ENCODE peak calls at places on chromosome 10, in seven cellular contexts. L is H1, I is mesendoderm, Y is neuronal stem cell, E is H9, S is mesenchymal stem cell, W is trophoblast cell. V is an unnamed sample.

GRCh38 chr10:36224431-36224985 is 582.4 kb upstream of the FZD8 start:
- DNase-seq in L (no peak), I (no peak), Y (no peak), E (no peak), S (peak; percentile 82), W (no peak), V (peak; percentile 19)

GRCh38 chr10:27742926-27743735 is 2.5 kb downstream of the MKX start:
- DNase-seq in L (peak; percentile 82), I (peak; percentile 63), Y (no peak), E (peak; percentile 74), S (peak; percentile 35), W (peak; percentile 7), V (no peak)

GRCh38 chr10:33772370-33773331 is 438.2 kb upstream of the NRP1 start:
- DNase-seq in L (no peak), I (peak; percentile 42), Y (peak; percentile 39), E (peak; percentile 62), S (peak; percentile 7), W (no peak), V (no peak)

GRCh38 chr10:111117528-111118277 is 40.9 kb downstream of the ADRA2A start:
- DNase-seq in L (no peak), I (no peak), Y (no peak), E (peak; percentile 15), S (no peak), W (no peak), V (no peak)

GRCh38 chr10:83089335-83089734 is 1050.0 kb upstream of the GHITM start:
- DNase-seq in L (no peak), I (no peak), Y (no peak), E (no peak), S (no peak), W (no peak), V (no peak)

GRCh38 chr10:29329420-29329819 is 40.5 kb downstream of the LYZL1 start:
- DNase-seq in L (no peak), I (no peak), Y (no peak), E (no peak), S (peak; percentile 29), W (no peak), V (peak; percentile 20)

GRCh38 chr10:46520941-46521340 is 35.5 kb downstream of the GPRIN2 start:
- DNase-seq in L (peak; percentile 43), I (no peak), Y (no peak), E (no peak), S (no peak), W (no peak), V (peak; percentile 62)

GRCh38 chr10:89404082-89404481 is 10.3 kb upstream of the IFIT5 start:
- DNase-seq in L (peak; percentile 8), I (no peak), Y (no peak), E (no peak), S (no peak), W (no peak), V (peak; percentile 12)

GRCh38 chr10:80526742-80527141 is 11.0 kb upstream of the SH2D4B start:
- DNase-seq in L (no peak), I (no peak), Y (no peak), E (no peak), S (no peak), W (no peak), V (no peak)

GRCh38 chr10:37765216-37765615 is 92.2 kb downstream of the ZNF248 start:
- DNase-seq in L (no peak), I (no peak), Y (no peak), E (no peak), S (no peak), W (no peak), V (no peak)

GRCh38 chr10:100104300-100104699 is 22.6 kb upstream of the CPN1 start:
- DNase-seq in L (no peak), I (no peak), Y (no peak), E (no peak), S (no peak), W (no peak), V (no peak)

GRCh38 chr10:102120987-102121738 is 995 bp upstream of the LDB1 start:
- DNase-seq in L (peak; percentile 89), I (peak; percentile 99), Y (peak; percentile 77), E (peak; percentile 96), S (peak; percentile 91), W (no peak), V (peak; percentile 90)

GRCh38 chr10:6995339-6995738 is 415.3 kb upstream of the PRKCQ start:
- DNase-seq in L (no peak), I (no peak), Y (no peak), E (no peak), S (no peak), W (no peak), V (peak; percentile 15)

GRCh38 chr10:63673246-63673645 is 152.0 kb downstream of the REEP3 start:
- DNase-seq in L (no peak), I (peak; percentile 19), Y (no peak), E (no peak), S (no peak), W (no peak), V (no peak)

GRCh38 chr10:61750943-61751471 is 88.3 kb downstream of the CABCOCO1 start:
- DNase-seq in L (peak; percentile 79), I (peak; percentile 79), Y (peak; percentile 23), E (peak; percentile 79), S (peak; percentile 82), W (peak; percentile 57), V (peak; percentile 69)

DNA sequence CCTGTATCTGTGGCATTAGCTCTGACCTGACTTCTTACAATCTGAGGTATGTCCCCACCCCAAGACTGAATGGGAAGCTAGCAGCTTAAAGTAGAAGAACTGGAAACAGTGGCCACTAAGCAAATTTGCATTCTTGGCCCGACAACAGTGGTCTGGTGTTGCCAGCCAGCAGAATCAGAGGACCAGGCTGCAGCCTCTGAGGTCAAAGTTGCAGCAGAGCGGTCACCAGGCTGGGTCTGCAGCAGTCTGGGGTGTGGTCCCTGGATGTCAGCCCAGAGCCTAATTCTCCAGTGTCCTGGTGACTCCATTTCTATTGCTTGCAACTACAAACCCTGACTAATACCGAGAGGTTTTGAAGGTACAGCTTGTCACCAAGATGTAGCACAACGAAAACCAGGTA is 26.2 kb downstream of the FAM107B start:
- DNase-seq in L (no peak), I (peak; percentile 13), Y (no peak), E (no peak), S (no peak), W (no peak), V (no peak)
- H2AK5ac ChIP-seq in L (no peak overlapping the region), I (no peak overlapping the region), Y (no peak overlapping the region), E (no peak overlapping the region), S (no peak overlapping the region), W (no peak overlapping the region), V (no peak overlapping the region)

DNA sequence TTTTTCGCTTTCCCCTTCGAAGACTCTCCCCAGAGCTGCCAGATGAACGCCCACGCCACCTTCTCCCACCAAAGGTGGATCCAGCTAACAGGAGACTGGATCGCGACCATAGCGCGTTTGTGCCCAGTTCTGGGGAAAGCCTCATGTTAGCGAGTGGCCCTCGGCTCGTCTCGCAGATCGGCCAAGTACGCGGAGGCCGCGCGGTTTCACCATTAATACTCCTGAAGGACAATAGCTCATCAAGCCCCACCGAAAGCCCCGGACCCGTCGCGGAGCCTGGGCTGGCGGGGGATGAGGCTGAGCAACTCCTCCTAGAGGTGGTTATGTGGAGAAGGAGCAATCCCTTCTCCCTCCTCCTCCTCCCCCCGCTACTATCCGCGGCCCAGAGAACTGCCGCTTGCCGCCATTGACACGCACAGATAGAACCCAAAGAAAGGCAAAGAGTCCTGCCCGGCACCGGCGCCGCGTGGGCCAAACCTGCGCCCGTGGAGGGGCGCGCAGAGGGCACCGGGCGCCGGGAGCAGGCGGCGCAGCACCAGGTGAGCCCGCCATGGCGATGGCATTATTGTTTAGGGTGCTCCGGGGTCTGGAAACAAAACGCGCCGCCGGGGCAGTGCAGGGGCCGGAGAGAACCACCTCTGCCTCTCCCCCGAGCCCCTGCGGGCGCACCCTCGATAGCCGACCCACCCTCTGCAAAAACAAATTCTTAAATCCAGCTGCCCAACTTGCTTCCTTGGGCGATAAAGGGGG is at the start of gene MACROH2A2:
- DNase-seq in L (peak; percentile 84), I (peak; percentile 93), Y (peak; percentile 77), E (peak; percentile 84), S (peak; percentile 75), W (no peak), V (peak; percentile 66)
- H2AK5ac ChIP-seq in L (no peak within 1 kb of the TSS), I (no peak within 1 kb of the TSS), Y (peak within 1 kb of the TSS; percentile 71), E (no peak within 1 kb of the TSS), S (no peak within 1 kb of the TSS), W (no peak within 1 kb of the TSS), V (peak within 1 kb of the TSS; percentile 16)

GRCh38 chr10:76152186-76152585 is 720.8 kb downstream of the LRMDA start:
- DNase-seq in L (no peak), I (no peak), Y (no peak), E (no peak), S (no peak), W (no peak), V (no peak)

GRCh38 chr10:76150139-76150885 is 718.9 kb downstream of the LRMDA start:
- DNase-seq in L (no peak), I (peak; percentile 66), Y (peak; percentile 82), E (peak; percentile 44), S (peak; percentile 81), W (no peak), V (peak; percentile 27)

GRCh38 chr10:76150886-76151288 is 719.5 kb downstream of the LRMDA start:
- DNase-seq in L (no peak), I (no peak), Y (peak; percentile 8), E (no peak), S (no peak), W (no peak), V (no peak)

GRCh38 chr10:76160758-76161555 is 729.5 kb downstream of the LRMDA start:
- DNase-seq in L (no peak), I (no peak), Y (no peak), E (no peak), S (peak; percentile 38), W (no peak), V (no peak)

GRCh38 chr10:76155961-76156360 is 724.5 kb downstream of the LRMDA start:
- DNase-seq in L (no peak), I (peak; percentile 55), Y (no peak), E (no peak), S (no peak), W (no peak), V (no peak)
- H2AK5ac ChIP-seq in L (no peak overlapping the region), I (no peak overlapping the region), Y (no peak overlapping the region), E (no peak overlapping the region), S (no peak overlapping the region), W (no peak overlapping the region), V (no peak overlapping the region)

GRCh38 chr10:107165007-107165406 is 501 bp upstream of the SORCS1 start:
- DNase-seq in L (no peak), I (peak; percentile 50), Y (peak; percentile 9), E (peak; percentile 40), S (no peak), W (no peak), V (no peak)

GRCh38 chr10:107168739-107169138 is 4.2 kb upstream of the SORCS1 start:
- DNase-seq in L (no peak), I (no peak), Y (no peak), E (no peak), S (no peak), W (no peak), V (no peak)

GRCh38 chr10:107163086-107163880 is 1.2 kb downstream of the SORCS1 start:
- DNase-seq in L (no peak), I (peak; percentile 48), Y (peak; percentile 24), E (no peak), S (no peak), W (no peak), V (no peak)

GRCh38 chr10:107163904-107164861 is at the start of gene SORCS1:
- DNase-seq in L (peak; percentile 78), I (peak; percentile 59), Y (peak; percentile 68), E (peak; percentile 60), S (no peak), W (no peak), V (no peak)

DNA sequence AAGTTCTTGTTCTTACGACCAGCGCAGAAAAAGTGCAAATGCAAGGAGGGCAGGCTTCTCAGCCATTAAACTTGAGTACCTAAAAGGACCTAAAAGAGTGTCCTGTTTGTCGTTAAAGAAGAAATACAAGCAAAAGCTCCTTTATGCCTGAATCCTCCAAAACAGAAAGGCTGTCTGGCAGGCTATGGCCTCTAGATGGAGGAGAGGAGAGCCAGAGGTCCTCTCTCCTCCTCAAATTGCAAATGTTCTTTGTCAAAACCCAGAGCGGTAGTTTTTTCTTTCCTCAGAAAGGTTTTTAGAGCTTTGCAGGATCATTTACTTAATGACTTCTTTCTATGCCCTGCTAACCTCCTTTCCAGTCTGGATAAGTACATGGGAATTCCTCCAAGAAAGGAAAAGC is 1.9 kb upstream of the SORCS1 start:
- DNase-seq in L (no peak), I (peak; percentile 37), Y (no peak), E (no peak), S (no peak), W (no peak), V (no peak)
- H2AK5ac ChIP-seq in L (no peak overlapping the region), I (no peak overlapping the region), Y (no peak overlapping the region), E (no peak overlapping the region), S (no peak overlapping the region), W (no peak overlapping the region), V (no peak overlapping the region)